ENCODE peak calls at places on chromosomes 11 and 22, in five cellular contexts. One of them, this sample, is unnamed.

GRCh38 chr11:63769719-63770443 is 1.3 kb upstream of the ZFTA start:
- DNase-seq in cardiac muscle cell: no peak
- DNase-seq in mucosa of descending colon: no peak
- DNase-seq in right lobe of liver: peak
- DNase-seq in ovary: peak
- DNase-seq in this sample: no peak

GRCh38 chr11:131354251-131354701 is 16.1 kb upstream of the NTM start:
- DNase-seq in mucosa of descending colon: no peak
- DNase-seq in right lobe of liver: no peak
- DNase-seq in ovary: no peak
- DNase-seq in cardiac muscle cell: peak
- DNase-seq in this sample: no peak

GRCh38 chr22:46619830-46620501 is at the start of gene GRAMD4:
- DNase-seq in mucosa of descending colon: peak
- DNase-seq in ovary: no peak
- DNase-seq in right lobe of liver: no peak
- DNase-seq in cardiac muscle cell: peak
- DNase-seq in this sample: no peak

GRCh38 chr11:13140028-13140870 is 131.1 kb downstream of the RASSF10 start:
- DNase-seq in right lobe of liver: peak
- DNase-seq in ovary: no peak
- DNase-seq in cardiac muscle cell: peak
- DNase-seq in mucosa of descending colon: peak
- DNase-seq in this sample: peak

GRCh38 chr11:22787565-22788162 is 41.9 kb downstream of the SVIP start:
- DNase-seq in ovary: no peak
- DNase-seq in right lobe of liver: no peak
- DNase-seq in mucosa of descending colon: no peak
- DNase-seq in cardiac muscle cell: peak
- DNase-seq in this sample: peak

GRCh38 chr22:25085930-25086901 is 113.4 kb upstream of the CRYBB3 start:
- DNase-seq in right lobe of liver: no peak
- DNase-seq in cardiac muscle cell: peak
- DNase-seq in ovary: peak
- DNase-seq in mucosa of descending colon: no peak
- DNase-seq in this sample: peak

GRCh38 chr22:31925056-31925455 is 19.3 kb upstream of the YWHAH start:
- DNase-seq in right lobe of liver: no peak
- DNase-seq in cardiac muscle cell: no peak
- DNase-seq in ovary: no peak
- DNase-seq in mucosa of descending colon: no peak
- DNase-seq in this sample: no peak

GRCh38 chr11:112968988-112969714 is 7.9 kb downstream of the NCAM1 start:
- DNase-seq in mucosa of descending colon: no peak
- DNase-seq in ovary: no peak
- DNase-seq in cardiac muscle cell: peak
- DNase-seq in right lobe of liver: no peak
- DNase-seq in this sample: peak

GRCh38 chr11:111435046-111435698 is 56.1 kb upstream of the POU2AF1 start:
- DNase-seq in mucosa of descending colon: no peak
- DNase-seq in ovary: no peak
- DNase-seq in right lobe of liver: no peak
- DNase-seq in cardiac muscle cell: no peak
- DNase-seq in this sample: no peak

GRCh38 chr11:60786811-60787567 is 1.9 kb downstream of the MS4A10 start:
- DNase-seq in right lobe of liver: no peak
- DNase-seq in cardiac muscle cell: peak
- DNase-seq in mucosa of descending colon: peak
- DNase-seq in ovary: peak
- DNase-seq in this sample: peak

GRCh38 chr11:120674537-120674936 is 163.0 kb downstream of the GRIK4 start:
- DNase-seq in mucosa of descending colon: no peak
- DNase-seq in ovary: no peak
- DNase-seq in cardiac muscle cell: peak
- DNase-seq in right lobe of liver: no peak
- DNase-seq in this sample: peak

GRCh38 chr11:36377759-36378553 is 81.9 kb downstream of the PRR5L start:
- DNase-seq in ovary: no peak
- DNase-seq in right lobe of liver: no peak
- DNase-seq in cardiac muscle cell: no peak
- DNase-seq in mucosa of descending colon: no peak
- DNase-seq in this sample: no peak

GRCh38 chr11:114678125-114679036 is at the start of gene NXPE2:
- DNase-seq in mucosa of descending colon: no peak
- DNase-seq in ovary: no peak
- DNase-seq in right lobe of liver: no peak
- DNase-seq in cardiac muscle cell: no peak
- DNase-seq in this sample: no peak

GRCh38 chr11:130638624-130639023 is 190.2 kb downstream of the ADAMTS15 start:
- DNase-seq in mucosa of descending colon: no peak
- DNase-seq in ovary: no peak
- DNase-seq in right lobe of liver: no peak
- DNase-seq in cardiac muscle cell: no peak
- DNase-seq in this sample: no peak

GRCh38 chr11:72226701-72227100 is 2.1 kb downstream of the INPPL1 start:
- DNase-seq in right lobe of liver: peak
- DNase-seq in ovary: no peak
- DNase-seq in mucosa of descending colon: no peak
- DNase-seq in cardiac muscle cell: no peak
- DNase-seq in this sample: no peak

GRCh38 chr22:45903355-45904149 is 73.4 kb downstream of the WNT7B start:
- DNase-seq in right lobe of liver: no peak
- DNase-seq in ovary: no peak
- DNase-seq in cardiac muscle cell: peak
- DNase-seq in mucosa of descending colon: no peak
- DNase-seq in this sample: peak

GRCh38 chr11:118359295-118359958 is at the start of gene UBE4A:
- DNase-seq in ovary: peak
- DNase-seq in right lobe of liver: peak
- DNase-seq in cardiac muscle cell: peak
- DNase-seq in mucosa of descending colon: peak
- DNase-seq in this sample: peak

GRCh38 chr11:70566768-70567530 is 168.6 kb downstream of the CTTN start:
- DNase-seq in right lobe of liver: no peak
- DNase-seq in cardiac muscle cell: no peak
- DNase-seq in mucosa of descending colon: peak
- DNase-seq in ovary: no peak
- DNase-seq in this sample: no peak

GRCh38 chr11:28833670-28834069 is 725.5 kb downstream of the METTL15 start:
- DNase-seq in ovary: no peak
- DNase-seq in mucosa of descending colon: no peak
- DNase-seq in cardiac muscle cell: peak
- DNase-seq in right lobe of liver: no peak
- DNase-seq in this sample: peak

GRCh38 chr11:36292311-36292722 is 3.1 kb upstream of the COMMD9 start:
- DNase-seq in ovary: no peak
- DNase-seq in cardiac muscle cell: peak
- DNase-seq in right lobe of liver: no peak
- DNase-seq in mucosa of descending colon: no peak
- DNase-seq in this sample: peak

GRCh38 chr11:130025371-130025770 is 22.7 kb upstream of the PRDM10 start:
- DNase-seq in right lobe of liver: no peak
- DNase-seq in cardiac muscle cell: no peak
- DNase-seq in ovary: no peak
- DNase-seq in mucosa of descending colon: no peak
- DNase-seq in this sample: no peak

GRCh38 chr11:33179431-33179830 is 18.2 kb upstream of the CSTF3 start:
- DNase-seq in right lobe of liver: no peak
- DNase-seq in cardiac muscle cell: peak
- DNase-seq in mucosa of descending colon: no peak
- DNase-seq in ovary: no peak
- DNase-seq in this sample: no peak

GRCh38 chr11:94602430-94603372 is 35.5 kb downstream of the PIWIL4 start:
- DNase-seq in cardiac muscle cell: peak
- DNase-seq in ovary: peak
- DNase-seq in right lobe of liver: peak
- DNase-seq in mucosa of descending colon: peak
- DNase-seq in this sample: peak

GRCh38 chr11:69867076-69868002 is 48.1 kb upstream of the FGF3 start:
- DNase-seq in cardiac muscle cell: peak
- DNase-seq in mucosa of descending colon: no peak
- DNase-seq in right lobe of liver: peak
- DNase-seq in ovary: no peak
- DNase-seq in this sample: no peak

GRCh38 chr22:43345761-43346261 is 2.6 kb upstream of the SCUBE1 start:
- DNase-seq in cardiac muscle cell: no peak
- DNase-seq in right lobe of liver: peak
- DNase-seq in ovary: no peak
- DNase-seq in mucosa of descending colon: no peak
- DNase-seq in this sample: no peak

GRCh38 chr11:123300874-123301695 is 106.0 kb upstream of the CLMP start:
- DNase-seq in right lobe of liver: no peak
- DNase-seq in cardiac muscle cell: peak
- DNase-seq in mucosa of descending colon: no peak
- DNase-seq in ovary: no peak
- DNase-seq in this sample: peak

GRCh38 chr11:67389477-67389876 is 2.3 kb upstream of the RAD9A start:
- DNase-seq in mucosa of descending colon: no peak
- DNase-seq in right lobe of liver: no peak
- DNase-seq in cardiac muscle cell: no peak
- DNase-seq in ovary: no peak
- DNase-seq in this sample: no peak

GRCh38 chr22:31892080-31892433 is 52.3 kb upstream of the YWHAH start:
- DNase-seq in ovary: no peak
- DNase-seq in cardiac muscle cell: no peak
- DNase-seq in right lobe of liver: no peak
- DNase-seq in mucosa of descending colon: no peak
- DNase-seq in this sample: no peak

GRCh38 chr11:13135385-13136271 is 126.5 kb downstream of the RASSF10 start:
- DNase-seq in cardiac muscle cell: peak
- DNase-seq in mucosa of descending colon: no peak
- DNase-seq in right lobe of liver: no peak
- DNase-seq in ovary: no peak
- DNase-seq in this sample: peak

GRCh38 chr11:58965246-58965985 is 26.1 kb downstream of the GLYATL1 start:
- DNase-seq in mucosa of descending colon: no peak
- DNase-seq in cardiac muscle cell: no peak
- DNase-seq in right lobe of liver: no peak
- DNase-seq in ovary: no peak
- DNase-seq in this sample: peak

GRCh38 chr11:66992041-66992440 is 16.9 kb downstream of the C11orf86 start:
- DNase-seq in ovary: no peak
- DNase-seq in mucosa of descending colon: no peak
- DNase-seq in cardiac muscle cell: no peak
- DNase-seq in right lobe of liver: no peak
- DNase-seq in this sample: no peak

GRCh38 chr11:17782145-17782544 is 47.6 kb downstream of the KCNC1 start:
- DNase-seq in mucosa of descending colon: no peak
- DNase-seq in ovary: no peak
- DNase-seq in right lobe of liver: no peak
- DNase-seq in cardiac muscle cell: no peak
- DNase-seq in this sample: no peak

GRCh38 chr11:60756307-60757032 is at the start of gene MS4A15:
- DNase-seq in mucosa of descending colon: no peak
- DNase-seq in cardiac muscle cell: no peak
- DNase-seq in right lobe of liver: no peak
- DNase-seq in ovary: no peak
- DNase-seq in this sample: peak

GRCh38 chr11:45180888-45181594 is 34.6 kb downstream of the PRDM11 start:
- DNase-seq in ovary: peak
- DNase-seq in right lobe of liver: no peak
- DNase-seq in cardiac muscle cell: peak
- DNase-seq in mucosa of descending colon: peak
- DNase-seq in this sample: peak

GRCh38 chr11:47105541-47105940 is 71.1 kb downstream of the ARFGAP2 start:
- DNase-seq in mucosa of descending colon: no peak
- DNase-seq in right lobe of liver: no peak
- DNase-seq in ovary: no peak
- DNase-seq in cardiac muscle cell: no peak
- DNase-seq in this sample: no peak

GRCh38 chr11:6611092-6612007 is 666 bp downstream of the TAF10 start:
- DNase-seq in cardiac muscle cell: peak
- DNase-seq in right lobe of liver: peak
- DNase-seq in mucosa of descending colon: peak
- DNase-seq in ovary: peak
- DNase-seq in this sample: peak

GRCh38 chr11:62472063-62472884 is 53.4 kb downstream of the SCGB1A1 start:
- DNase-seq in ovary: peak
- DNase-seq in mucosa of descending colon: no peak
- DNase-seq in cardiac muscle cell: peak
- DNase-seq in right lobe of liver: no peak
- DNase-seq in this sample: peak

DNA sequence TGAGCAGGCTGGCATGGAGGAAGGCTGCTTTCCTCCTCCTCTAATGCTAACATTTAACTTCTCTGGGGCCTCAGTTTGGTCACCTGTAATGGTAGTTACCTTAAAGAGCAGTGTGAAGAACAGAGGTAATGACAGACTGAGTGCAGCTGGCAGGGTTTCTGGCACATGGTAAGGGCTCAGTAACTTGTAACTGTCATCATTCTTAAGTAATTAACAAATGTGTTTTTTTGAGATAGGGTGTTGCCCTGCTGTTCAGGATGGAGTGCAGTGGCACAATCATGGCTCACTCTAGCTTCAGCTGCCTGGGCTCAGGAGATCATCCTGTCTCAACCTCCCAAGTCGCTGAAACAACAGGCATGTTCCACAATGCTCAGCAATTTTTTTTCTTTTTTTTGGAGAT is 242.0 kb upstream of the SYN3 start:
- DNase-seq in cardiac muscle cell: no peak
- DNase-seq in right lobe of liver: no peak
- DNase-seq in mucosa of descending colon: no peak
- DNase-seq in ovary: no peak
- DNase-seq in this sample: no peak
- H3K4me3 ChIP-seq in cardiac muscle cell: no peak
- H3K4me3 ChIP-seq in right lobe of liver: no peak
- H3K4me3 ChIP-seq in mucosa of descending colon: no peak
- H3K4me3 ChIP-seq in ovary: no peak
- H3K4me3 ChIP-seq in this sample: no peak

GRCh38 chr22:50061141-50061823 is 3.2 kb upstream of the TTLL8 start:
- DNase-seq in mucosa of descending colon: peak
- DNase-seq in ovary: no peak
- DNase-seq in cardiac muscle cell: no peak
- DNase-seq in right lobe of liver: no peak
- DNase-seq in this sample: no peak
- H3K4me3 ChIP-seq in mucosa of descending colon: no peak
- H3K4me3 ChIP-seq in ovary: no peak
- H3K4me3 ChIP-seq in cardiac muscle cell: no peak
- H3K4me3 ChIP-seq in right lobe of liver: no peak
- H3K4me3 ChIP-seq in this sample: no peak

DNA sequence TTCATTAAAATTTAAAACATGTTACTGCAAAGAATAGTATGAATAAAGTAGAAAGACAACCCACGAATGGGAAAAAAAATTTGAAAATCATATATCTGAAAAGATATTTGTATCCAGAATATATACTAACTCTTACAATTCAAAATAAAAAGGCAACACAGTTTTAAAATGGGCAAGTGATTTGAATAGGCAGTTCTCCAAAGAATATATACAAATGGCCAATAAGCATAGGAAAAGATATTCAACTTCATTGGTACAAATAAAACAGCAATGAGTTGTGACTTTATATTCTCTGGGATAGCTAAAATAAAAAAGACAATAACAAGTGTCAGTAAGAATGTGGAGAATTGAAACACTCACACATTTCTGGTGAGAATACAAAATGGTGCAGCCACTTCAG is 41.6 kb upstream of the FAM181B start:
- DNase-seq in right lobe of liver: no peak
- DNase-seq in mucosa of descending colon: no peak
- DNase-seq in cardiac muscle cell: no peak
- DNase-seq in ovary: no peak
- DNase-seq in this sample: no peak
- H3K4me3 ChIP-seq in right lobe of liver: no peak
- H3K4me3 ChIP-seq in mucosa of descending colon: no peak
- H3K4me3 ChIP-seq in cardiac muscle cell: no peak
- H3K4me3 ChIP-seq in ovary: no peak
- H3K4me3 ChIP-seq in this sample: no peak

GRCh38 chr11:117229931-117230285 is 2.0 kb downstream of the PCSK7 start:
- DNase-seq in cardiac muscle cell: no peak
- DNase-seq in ovary: no peak
- DNase-seq in right lobe of liver: no peak
- DNase-seq in mucosa of descending colon: no peak
- DNase-seq in this sample: no peak
- H3K4me3 ChIP-seq in cardiac muscle cell: no peak
- H3K4me3 ChIP-seq in ovary: no peak
- H3K4me3 ChIP-seq in right lobe of liver: no peak
- H3K4me3 ChIP-seq in mucosa of descending colon: no peak
- H3K4me3 ChIP-seq in this sample: peak